ENCODE peak calls at places on chromosomes 6 and 20, in seven cellular contexts. F is heart right ventricle; I is hepatocyte; C is Peyer's patch; D is kidney epithelial cell; S is upper lobe of right lung; A is CD4-positive, CD25-positive, alpha-beta regulatory T cell. Z is an unnamed sample.

GRCh38 chr20:45968081-45968671 is 3.8 kb downstream of the ZNF335 start:
- DNase-seq in F (no peak), I (no peak), C (peak; percentile 42), D (no peak), S (peak; percentile 61), A (no peak), Z (no peak)

GRCh38 chr20:2234788-2235187 is 61.0 kb upstream of the TGM3 start:
- DNase-seq in F (no peak), I (no peak), C (no peak), D (no peak), S (no peak), A (no peak), Z (peak; percentile 27)

GRCh38 chr6:118353564-118353963 is 194.5 kb upstream of the PLN start:
- DNase-seq in F (no peak), I (no peak), C (no peak), D (no peak), S (no peak), A (no peak), Z (no peak)

GRCh38 chr20:46894971-46895905 is 595 bp downstream of the EYA2 start:
- DNase-seq in F (peak; percentile 12), I (peak; percentile 17), C (no peak), D (no peak), S (no peak), A (no peak), Z (no peak)

GRCh38 chr6:124536792-124537191 is 425.4 kb upstream of the RNF217 start:
- DNase-seq in F (no peak), I (peak; percentile 7), C (no peak), D (no peak), S (no peak), A (no peak), Z (no peak)

GRCh38 chr6:161443868-161444267 is 170.0 kb upstream of the AGPAT4 start:
- DNase-seq in F (peak; percentile 40), I (no peak), C (no peak), D (no peak), S (no peak), A (no peak), Z (peak; percentile 18)

GRCh38 chr20:8361008-8361652 is 229.1 kb downstream of the PLCB1 start:
- DNase-seq in F (no peak), I (no peak), C (no peak), D (peak; percentile 5), S (no peak), A (no peak), Z (no peak)

GRCh38 chr6:31579546-31580445 is 2.4 kb downstream of the LTB start:
- DNase-seq in F (no peak), I (no peak), C (no peak), D (no peak), S (no peak), A (no peak), Z (no peak)

GRCh38 chr6:16979677-16980076 is 122.2 kb upstream of the STMND1 start:
- DNase-seq in F (no peak), I (no peak), C (no peak), D (no peak), S (no peak), A (no peak), Z (no peak)

GRCh38 chr6:32763417-32763816 is at the start of gene HLA-DQB2:
- DNase-seq in F (no peak), I (no peak), C (no peak), D (no peak), S (no peak), A (no peak), Z (no peak)

GRCh38 chr20:50272413-50273120 is 81.9 kb downstream of the CEBPB start:
- DNase-seq in F (no peak), I (no peak), C (no peak), D (no peak), S (no peak), A (no peak), Z (no peak)

GRCh38 chr6:72704979-72705378 is 83.1 kb downstream of the KCNQ5 start:
- DNase-seq in F (no peak), I (no peak), C (no peak), D (no peak), S (no peak), A (no peak), Z (no peak)

GRCh38 chr6:112910256-112910655 is 563.1 kb downstream of the RFPL4B start:
- DNase-seq in F (no peak), I (no peak), C (no peak), D (no peak), S (no peak), A (no peak), Z (no peak)

GRCh38 chr6:34553750-34554149 is 2.4 kb downstream of the SPDEF start:
- DNase-seq in F (no peak), I (no peak), C (no peak), D (no peak), S (no peak), A (no peak), Z (no peak)

GRCh38 chr6:87730310-87730709 is 28.3 kb upstream of the AKIRIN2 start:
- DNase-seq in F (peak; percentile 60), I (peak; percentile 34), C (peak; percentile 51), D (no peak), S (no peak), A (no peak), Z (no peak)

GRCh38 chr6:117204903-117205302 is 60.5 kb upstream of the VGLL2 start:
- DNase-seq in F (no peak), I (no peak), C (no peak), D (no peak), S (no peak), A (no peak), Z (no peak)

GRCh38 chr6:80091506-80091905 is 15.0 kb upstream of the BCKDHB start:
- DNase-seq in F (no peak), I (no peak), C (no peak), D (no peak), S (no peak), A (no peak), Z (no peak)

GRCh38 chr6:97594834-97595233 is 311.8 kb upstream of the MMS22L start:
- DNase-seq in F (no peak), I (no peak), C (no peak), D (peak; percentile 14), S (no peak), A (no peak), Z (no peak)

GRCh38 chr6:24720131-24720603 is 1.2 kb upstream of the C6orf62 start:
- DNase-seq in F (peak; percentile 75), I (peak; percentile 74), C (peak; percentile 82), D (no peak), S (peak; percentile 88), A (peak; percentile 75), Z (no peak)

GRCh38 chr6:362231-362923 is 29.2 kb upstream of the IRF4 start:
- DNase-seq in F (no peak), I (no peak), C (no peak), D (no peak), S (no peak), A (no peak), Z (no peak)

GRCh38 chr6:34414999-34415858 is 10.6 kb downstream of the RPS10 start:
- DNase-seq in F (no peak), I (peak; percentile 81), C (no peak), D (no peak), S (no peak), A (peak; percentile 27), Z (no peak)

GRCh38 chr20:22691369-22692118 is 107.2 kb upstream of the FOXA2 start:
- DNase-seq in F (peak; percentile 79), I (peak; percentile 89), C (peak; percentile 66), D (no peak), S (peak; percentile 82), A (no peak), Z (peak; percentile 72)

GRCh38 chr6:73823046-73823735 is 127.2 kb downstream of the CD109 start:
- DNase-seq in F (no peak), I (no peak), C (no peak), D (no peak), S (no peak), A (no peak), Z (no peak)

GRCh38 chr6:6790891-6791290 is 202.4 kb downstream of the LY86 start:
- DNase-seq in F (no peak), I (peak; percentile 39), C (no peak), D (peak; percentile 94), S (no peak), A (no peak), Z (no peak)

GRCh38 chr6:55758156-55758942 is 117.0 kb downstream of the BMP5 start:
- DNase-seq in F (no peak), I (peak; percentile 65), C (no peak), D (peak; percentile 72), S (no peak), A (no peak), Z (no peak)

GRCh38 chr6:153994811-153995210 is 44.2 kb upstream of the OPRM1 start:
- DNase-seq in F (no peak), I (no peak), C (no peak), D (no peak), S (no peak), A (no peak), Z (no peak)

DNA sequence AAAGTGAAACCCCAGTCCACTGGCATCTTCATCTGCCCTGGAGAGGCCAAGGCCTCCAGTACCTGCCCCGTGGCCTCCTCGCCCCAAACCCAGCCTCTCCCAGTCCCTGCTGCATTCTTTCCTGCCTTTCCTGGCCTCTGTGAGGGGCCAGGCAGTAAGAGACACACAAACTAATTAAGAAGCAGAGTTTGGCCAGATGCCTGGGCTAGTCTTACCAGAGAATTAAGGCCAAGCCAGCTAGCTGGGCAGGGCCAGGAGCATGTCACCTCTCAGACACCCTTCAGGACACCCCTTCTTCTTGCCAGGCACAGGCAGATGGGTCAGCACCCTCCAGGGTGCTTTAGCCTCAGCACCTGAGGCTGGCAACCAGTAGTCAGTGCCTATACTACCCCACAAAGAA is 2.4 kb downstream of the MDGA1 start:
- DNase-seq in F (no peak), I (no peak), C (no peak), D (no peak), S (no peak), A (no peak), Z (no peak)
- H3K27me3 ChIP-seq in F (peaks cover 41% of the 10 kb centered on the region), I (peaks cover 56% of the 10 kb centered on the region), C (peaks cover 18% of the 10 kb centered on the region), D (peaks cover 38% of the 10 kb centered on the region), S (peaks cover 40% of the 10 kb centered on the region), A (peaks cover 6% of the 10 kb centered on the region), Z (peaks cover 63% of the 10 kb centered on the region)

GRCh38 chr6:40328376-40328987 is 258.7 kb downstream of the LRFN2 start:
- DNase-seq in F (no peak), I (peak; percentile 75), C (peak; percentile 64), D (no peak), S (peak; percentile 76), A (no peak), Z (peak; percentile 87)
- H3K27me3 ChIP-seq in F (peaks cover 63% of the 10 kb centered on the region), I (peaks cover 46% of the 10 kb centered on the region), C (no peaks in the 10 kb centered on the region), D (peaks cover 11% of the 10 kb centered on the region), S (peaks cover 25% of the 10 kb centered on the region), A (no peaks in the 10 kb centered on the region), Z (no peaks in the 10 kb centered on the region)

DNA sequence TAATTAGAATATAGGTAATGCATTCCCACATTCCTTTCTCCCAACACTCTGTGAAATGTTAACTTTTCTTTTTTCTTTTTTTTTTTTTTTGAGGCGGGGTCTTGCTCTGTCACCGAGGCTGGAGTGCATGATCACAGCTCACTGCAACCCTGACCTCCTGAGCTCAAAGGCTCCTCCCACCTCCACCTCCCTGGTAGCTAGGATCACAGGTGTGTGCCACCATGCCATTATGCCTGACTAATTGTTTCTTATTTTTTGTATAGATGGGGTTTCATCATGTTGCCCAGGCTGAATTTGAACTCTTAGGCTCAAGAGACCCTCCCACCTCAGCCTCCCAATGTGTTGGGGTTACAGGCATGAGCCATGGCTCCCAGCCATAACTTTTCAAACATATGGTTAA is 135.7 kb upstream of the SHLD1 start:
- DNase-seq in F (no peak), I (no peak), C (no peak), D (no peak), S (no peak), A (no peak), Z (no peak)
- H3K27me3 ChIP-seq in F (no peaks in the 10 kb centered on the region), I (no peaks in the 10 kb centered on the region), C (no peaks in the 10 kb centered on the region), D (no peaks in the 10 kb centered on the region), S (no peaks in the 10 kb centered on the region), A (no peaks in the 10 kb centered on the region), Z (no peaks in the 10 kb centered on the region)

GRCh38 chr20:63175031-63175895 is 40.7 kb downstream of the YTHDF1 start:
- DNase-seq in F (no peak), I (no peak), C (no peak), D (no peak), S (no peak), A (no peak), Z (no peak)
- H3K27me3 ChIP-seq in F (peaks cover 98% of the 10 kb centered on the region), I (peaks cover 88% of the 10 kb centered on the region), C (peaks cover 60% of the 10 kb centered on the region), D (peaks cover 92% of the 10 kb centered on the region), S (peaks cover 77% of the 10 kb centered on the region), A (no peaks in the 10 kb centered on the region), Z (peaks cover 38% of the 10 kb centered on the region)